ENCODE peak calls at places on chromosome 18, in eight cellular contexts. U is cardiac muscle cell; C is CD4-positive, alpha-beta memory T cell; X is BE2C; I is CD4-positive, CD25-positive, alpha-beta regulatory T cell; Q is keratinocyte; G is GM23248; W is brain microvascular endothelial cell. L is an unnamed sample. For H3K27me3, the result is how much of the 10 kb centered on the place peaks cover.

GRCh38 chr18:59744271-59744721 is 47.1 kb upstream of the CCBE1 start:
- DNase-seq in I (no peak), U (no peak), G (peak), X (no peak), Q (peak), W (peak), C (no peak), L (no peak)

GRCh38 chr18:51734576-51734975 is 537.1 kb upstream of the MEX3C start:
- DNase-seq in W (no peak), C (no peak), I (no peak), U (no peak), X (no peak), G (no peak), Q (no peak), L (no peak)

GRCh38 chr18:3816601-3817363 is 366.8 kb downstream of the TGIF1 start:
- DNase-seq in W (peak), G (peak), U (no peak), Q (peak), X (no peak), C (no peak), I (no peak), L (no peak)

GRCh38 chr18:76657428-76657827 is 162.4 kb upstream of the ZNF516 start:
- DNase-seq in I (no peak), G (peak), U (no peak), Q (no peak), W (no peak), C (no peak), X (peak), L (no peak)

GRCh38 chr18:8605974-8606373 is 3.3 kb upstream of the RAB12 start:
- DNase-seq in C (no peak), I (no peak), W (no peak), X (no peak), Q (no peak), G (no peak), U (no peak), L (no peak)

GRCh38 chr18:62621546-62621945 is 93.8 kb upstream of the PHLPP1 start:
- DNase-seq in W (peak), X (no peak), C (no peak), I (no peak), U (no peak), Q (no peak), G (peak), L (no peak)

GRCh38 chr18:3692691-3693090 is 242.7 kb downstream of the TGIF1 start:
- DNase-seq in C (no peak), X (no peak), I (no peak), W (no peak), U (no peak), G (no peak), Q (no peak), L (no peak)

GRCh38 chr18:62964432-62964831 is 249.1 kb downstream of the PHLPP1 start:
- DNase-seq in X (no peak), U (no peak), G (no peak), W (no peak), Q (no peak), C (no peak), I (no peak), L (no peak)

GRCh38 chr18:50697509-50697908 is 122.3 kb downstream of the MRO start:
- DNase-seq in Q (no peak), U (peak), X (no peak), I (no peak), W (no peak), C (no peak), G (no peak), L (peak)

GRCh38 chr18:54776282-54776977 is 51.8 kb upstream of the RAB27B start:
- DNase-seq in U (no peak), I (no peak), Q (peak), G (peak), X (peak), W (peak), C (no peak), L (no peak)

GRCh38 chr18:76948345-76948744 is 126.0 kb downstream of the ZNF236 start:
- DNase-seq in X (no peak), W (no peak), I (no peak), U (no peak), C (no peak), G (no peak), Q (no peak), L (no peak)

GRCh38 chr18:76064998-76065397 is 430.0 kb downstream of the ZNF516 start:
- DNase-seq in U (peak), I (no peak), W (no peak), Q (no peak), G (no peak), C (no peak), X (no peak), L (no peak)

GRCh38 chr18:25306671-25307070 is 45.3 kb downstream of the ZNF521 start:
- DNase-seq in X (no peak), C (no peak), Q (no peak), U (no peak), W (no peak), G (peak), I (no peak), L (no peak)

GRCh38 chr18:7020995-7021777 is 96.4 kb downstream of the LAMA1 start:
- DNase-seq in W (no peak), X (no peak), C (no peak), G (peak), Q (no peak), I (no peak), U (no peak), L (no peak)

GRCh38 chr18:56189615-56190014 is 448.8 kb downstream of the TXNL1 start:
- DNase-seq in W (no peak), Q (no peak), C (no peak), U (no peak), I (no peak), G (no peak), X (no peak), L (no peak)

GRCh38 chr18:136433-136832 is 21.9 kb upstream of the USP14 start:
- DNase-seq in U (no peak), X (peak), C (peak), I (peak), Q (no peak), W (no peak), G (no peak), L (no peak)

GRCh38 chr18:3985664-3986063 is 469.4 kb downstream of the DLGAP1 start:
- DNase-seq in G (peak), X (no peak), C (no peak), U (no peak), Q (peak), I (no peak), W (no peak), L (no peak)

DNA sequence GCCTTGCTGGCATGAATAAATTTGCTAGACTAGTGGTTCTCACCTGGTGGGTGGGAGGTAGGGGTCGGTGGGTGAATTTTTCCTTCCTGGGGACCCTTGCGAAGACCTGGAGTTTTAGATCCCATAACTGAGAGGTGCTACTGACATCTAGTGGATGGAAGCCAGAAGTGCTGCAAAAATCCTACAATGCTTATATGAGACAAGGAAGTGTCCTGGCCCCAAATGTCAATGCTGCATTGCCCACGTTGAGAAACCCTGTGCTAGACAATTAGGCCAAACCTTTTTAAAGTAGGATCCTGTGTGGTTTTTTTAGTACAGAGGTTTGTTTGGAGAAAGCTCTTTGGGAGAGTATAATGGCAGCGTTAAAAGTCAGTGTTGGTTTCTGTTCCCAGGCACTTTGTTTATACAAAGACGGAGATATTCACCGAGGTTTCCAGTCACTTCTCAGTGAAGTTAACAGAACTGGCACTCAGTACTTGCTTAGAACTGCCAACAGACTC is 9.6 kb downstream of the SERPINB8 start:
- DNase-seq in W (peak), X (peak), U (peak), Q (no peak), G (peak), I (peak), C (peak), L (no peak)
- H3K27me3 ChIP-seq in W (under half), X (under half), U (under half), Q (under half), G (under half), I (under half), C (under half), L (under half)

DNA sequence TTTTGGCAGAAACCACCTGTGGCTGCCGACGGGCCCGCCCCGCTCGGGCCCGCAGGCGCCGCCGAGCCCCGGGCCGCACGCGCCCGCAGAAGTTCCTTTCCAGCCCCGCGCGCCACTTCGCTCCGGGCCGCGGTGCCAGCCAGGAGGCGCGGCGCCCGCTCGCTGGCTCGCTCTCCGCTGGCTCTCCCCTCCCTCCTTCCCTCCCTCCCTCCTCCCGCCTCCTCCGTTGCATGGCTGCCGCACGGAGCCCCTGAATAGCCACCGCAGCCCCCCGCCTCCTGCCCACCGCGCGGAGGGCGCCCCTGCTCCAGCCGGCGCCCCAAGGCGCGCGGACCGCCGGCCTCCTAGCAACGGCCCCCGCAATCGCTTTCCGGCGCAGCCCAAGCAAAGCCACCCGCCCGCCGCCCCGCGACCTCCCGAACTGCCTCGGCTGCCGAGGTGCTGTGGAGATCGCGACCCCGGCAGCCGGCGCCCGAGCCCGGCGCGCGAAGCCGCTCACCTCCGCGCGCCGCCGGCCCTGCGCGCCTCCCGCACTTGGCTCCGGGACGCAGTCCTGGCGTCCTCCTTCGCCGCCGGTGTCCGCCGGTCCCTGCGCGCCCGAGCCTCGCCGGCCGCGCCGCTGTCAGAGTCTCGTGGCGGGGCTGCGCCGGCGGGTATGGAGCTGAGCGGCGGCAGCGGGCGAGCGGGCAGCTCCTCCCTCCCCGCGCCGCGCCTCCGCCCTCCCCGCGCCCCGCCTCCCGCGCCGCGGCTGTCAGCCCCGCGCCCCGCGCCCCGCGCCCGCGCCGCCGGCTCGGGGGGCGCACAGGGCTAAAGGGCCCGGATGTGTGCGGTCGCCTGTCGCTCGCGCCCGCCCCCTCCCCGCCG is at the start of gene ZBTB7C:
- DNase-seq in Q (no peak), C (no peak), G (peak), I (no peak), W (no peak), X (peak), U (peak), L (peak)
- H3K27me3 ChIP-seq in Q (under half), C (under half), G (under half), I (under half), W (half or more), X (under half), U (under half), L (under half)

GRCh38 chr18:13218376-13219011 is at the start of gene LDLRAD4:
- DNase-seq in I (peak), X (peak), G (peak), C (peak), W (no peak), U (peak), Q (no peak), L (peak)
- H3K27me3 ChIP-seq in I (under half), X (under half), G (half or more), C (under half), W (half or more), U (under half), Q (half or more), L (under half)

DNA sequence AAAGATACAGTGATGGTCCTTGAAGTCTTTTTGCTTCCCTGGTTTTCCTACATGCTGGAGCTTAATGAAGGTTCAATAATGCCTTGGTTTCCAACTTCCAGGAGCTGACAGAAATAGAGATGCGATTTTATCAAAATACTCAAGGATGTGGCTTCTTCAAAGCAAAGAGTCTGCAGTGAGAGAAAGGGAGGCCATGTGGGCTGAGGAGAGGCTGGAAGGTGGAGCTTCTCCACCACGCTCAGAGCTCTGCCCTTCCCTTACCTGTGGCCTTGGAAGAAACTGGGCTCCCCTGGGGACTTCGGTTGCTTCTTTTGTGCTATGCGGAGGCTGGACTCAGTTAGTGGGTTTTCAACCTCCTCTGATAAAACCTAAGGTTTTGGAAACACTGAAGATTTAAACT is 175.0 kb upstream of the APCDD1 start:
- DNase-seq in U (no peak), W (no peak), G (no peak), C (no peak), X (no peak), I (no peak), Q (no peak), L (no peak)
- H3K27me3 ChIP-seq in U (under half), W (under half), G (under half), C (under half), X (under half), I (under half), Q (under half), L (under half)

GRCh38 chr18:26700201-26700600 is 151.8 kb upstream of the KCTD1 start:
- DNase-seq in I (no peak), W (no peak), U (no peak), C (no peak), X (no peak), Q (no peak), G (no peak), L (no peak)
- H3K27me3 ChIP-seq in I (under half), W (under half), U (under half), C (under half), X (under half), Q (under half), G (under half), L (under half)

GRCh38 chr18:37252342-37252741 is 313.3 kb downstream of the CELF4 start:
- DNase-seq in W (no peak), X (no peak), C (no peak), Q (no peak), U (no peak), I (no peak), G (no peak), L (peak)
- H3K27me3 ChIP-seq in W (under half), X (under half), C (under half), Q (under half), U (under half), I (under half), G (half or more), L (half or more)

DNA sequence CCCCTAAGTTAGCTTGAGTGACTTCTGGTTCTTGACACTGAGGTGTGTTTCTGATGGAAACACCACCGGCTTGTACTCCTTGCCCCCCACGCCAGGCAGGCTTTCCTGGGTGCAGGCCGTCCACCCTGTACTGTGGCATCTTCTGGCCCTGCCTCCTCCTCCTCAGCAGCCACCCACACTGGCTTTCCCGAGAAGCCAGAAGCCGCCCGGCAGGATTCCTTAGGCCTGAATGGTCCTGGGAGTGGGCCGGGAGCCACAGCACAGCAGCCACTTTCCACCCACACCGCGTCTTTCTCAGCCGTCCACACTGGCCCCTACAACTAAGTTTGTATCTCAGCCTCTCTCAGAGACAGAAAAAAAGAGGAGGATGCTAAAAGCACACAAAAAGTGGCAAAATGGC is 2.1 kb upstream of the HSBP1L1 start:
- DNase-seq in C (no peak), G (peak), X (no peak), Q (no peak), U (no peak), W (peak), I (no peak), L (no peak)
- H3K27me3 ChIP-seq in C (under half), G (under half), X (under half), Q (under half), U (under half), W (under half), I (under half), L (under half)

DNA sequence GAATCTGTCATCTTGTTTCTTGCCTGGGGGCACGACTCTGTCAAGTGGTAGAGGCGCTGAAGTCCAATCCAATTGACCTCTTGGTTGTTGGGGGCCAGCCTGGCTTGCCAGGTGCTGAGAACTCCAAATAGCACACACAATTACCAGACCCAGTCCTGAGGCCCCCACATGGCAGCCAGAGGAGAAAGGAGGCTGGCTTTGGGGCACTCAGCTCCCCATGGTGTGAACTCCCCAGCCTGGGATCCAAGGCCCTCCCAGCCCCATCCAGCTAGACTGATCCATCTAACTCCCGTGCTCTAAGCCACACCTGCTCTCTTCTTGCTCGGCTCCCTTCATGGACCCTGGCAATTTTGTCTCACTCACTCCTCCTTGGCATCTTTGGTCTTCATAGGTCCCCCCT is 170.0 kb downstream of the CELF4 start:
- DNase-seq in Q (no peak), C (no peak), I (no peak), X (no peak), W (no peak), G (no peak), U (no peak), L (no peak)
- H3K27me3 ChIP-seq in Q (under half), C (under half), I (under half), X (under half), W (under half), G (under half), U (under half), L (under half)

GRCh38 chr18:79410171-79410641 is 14.5 kb downstream of the NFATC1 start:
- DNase-seq in G (no peak), X (no peak), Q (no peak), U (no peak), I (no peak), C (no peak), W (no peak), L (no peak)
- H3K27me3 ChIP-seq in G (under half), X (under half), Q (under half), U (under half), I (under half), C (under half), W (under half), L (under half)

DNA sequence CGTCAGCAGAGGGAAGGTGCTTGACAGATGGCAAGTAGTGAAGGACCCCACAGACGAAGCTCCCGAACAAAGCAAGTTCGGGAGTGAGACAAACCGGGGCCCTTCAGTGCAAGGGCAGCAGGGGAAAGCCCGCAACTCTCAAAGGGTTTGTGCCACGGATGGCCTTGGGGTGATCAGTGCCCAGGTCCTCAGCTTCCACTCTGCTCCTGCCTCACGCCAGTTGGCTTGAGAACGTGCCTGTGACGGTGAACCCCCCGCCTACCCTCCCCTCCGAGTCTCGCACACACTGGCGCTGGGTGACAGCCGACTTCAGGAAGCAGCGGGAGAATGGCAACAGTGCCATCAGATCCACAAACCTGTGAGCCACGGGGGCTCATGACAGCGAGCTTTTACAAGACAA is 56.8 kb upstream of the SALL3 start:
- DNase-seq in I (no peak), C (no peak), U (no peak), Q (no peak), W (no peak), X (no peak), G (no peak), L (no peak)
- H3K27me3 ChIP-seq in I (under half), C (under half), U (under half), Q (under half), W (under half), X (under half), G (under half), L (under half)